ENCODE peak calls at places on chromosome 3, in nine cellular contexts. C, B, X, V, F, P, N, W and Z are unnamed samples.

GRCh38 chr3:98056035-98056434 is 20.9 kb upstream of the GABRR3 start:
- DNase-seq in C (no peak), F (no peak), B (no peak), W (no peak), P (no peak), V (no peak), N (no peak), X (no peak), Z (no peak)

GRCh38 chr3:10263549-10264363 is 15.5 kb downstream of the TATDN2 start:
- DNase-seq in P (peak; percentile 65), W (no peak), C (peak; percentile 18), B (no peak), X (peak; percentile 55), N (no peak), V (peak; percentile 58), F (no peak), Z (no peak)

GRCh38 chr3:158765518-158766205 is 33.4 kb upstream of the RARRES1 start:
- DNase-seq in W (no peak), N (no peak), X (no peak), V (no peak), F (no peak), C (no peak), B (no peak), P (no peak), Z (no peak)

GRCh38 chr3:193010191-193010590 is 92.5 kb upstream of the MB21D2 start:
- DNase-seq in F (no peak), W (no peak), C (no peak), B (no peak), V (no peak), X (no peak), P (no peak), N (no peak), Z (no peak)

GRCh38 chr3:69505770-69506407 is 120.0 kb upstream of the FRMD4B start:
- DNase-seq in P (no peak), F (no peak), V (no peak), N (no peak), X (no peak), B (no peak), W (no peak), C (no peak), Z (no peak)

GRCh38 chr3:191388823-191389222 is 58.5 kb upstream of the UTS2B start:
- DNase-seq in W (no peak), C (no peak), X (no peak), F (no peak), P (no peak), V (no peak), B (no peak), N (no peak), Z (no peak)

GRCh38 chr3:172173316-172174271 is 134.2 kb downstream of the FNDC3B start:
- DNase-seq in F (no peak), B (no peak), C (no peak), X (no peak), V (no peak), W (no peak), N (no peak), P (no peak), Z (no peak)

GRCh38 chr3:186280737-186281136 is 81.3 kb downstream of the DGKG start:
- DNase-seq in F (no peak), W (no peak), C (no peak), V (no peak), P (no peak), B (no peak), X (no peak), N (no peak), Z (no peak)

GRCh38 chr3:100776097-100776729 is 66.9 kb downstream of the TFG start:
- DNase-seq in P (no peak), F (no peak), X (no peak), W (no peak), V (no peak), C (no peak), B (no peak), N (no peak), Z (no peak)

GRCh38 chr3:179513867-179514266 is 48.9 kb upstream of the ACTL6A start:
- DNase-seq in P (peak; percentile 11), X (no peak), C (no peak), V (no peak), F (no peak), B (no peak), N (peak; percentile 5), W (no peak), Z (no peak)

GRCh38 chr3:141644931-141645330 is 93.2 kb upstream of the RNF7 start:
- DNase-seq in N (no peak), F (peak; percentile 33), C (no peak), V (peak; percentile 79), P (peak; percentile 45), X (peak; percentile 37), B (peak; percentile 22), W (no peak), Z (peak; percentile 79)

GRCh38 chr3:134427400-134428111 is 53.3 kb upstream of the AMOTL2 start:
- DNase-seq in P (peak; percentile 88), V (no peak), W (no peak), N (peak; percentile 99), C (no peak), F (peak; percentile 96), B (no peak), X (no peak), Z (peak; percentile 37)

GRCh38 chr3:42660898-42661297 is 7.4 kb downstream of the ZBTB47 start:
- DNase-seq in N (no peak), F (no peak), P (no peak), C (no peak), X (no peak), W (no peak), V (no peak), B (no peak), Z (no peak)